ENCODE peak calls at places on chromosomes 7 and 10, in four cellular contexts. N is Panc1, E is adrenal gland, P is lower lobe of right lung. W is an unnamed sample.

GRCh38 chr10:71234970-71235681 is 22.8 kb downstream of the UNC5B start:
- DNase-seq in N (no peak), E (no peak), P (peak; percentile 88), W (peak; percentile 91)

GRCh38 chr10:12730809-12731519 is 270.5 kb downstream of the CCDC3 start:
- DNase-seq in N (no peak), E (no peak), P (no peak), W (peak; percentile 72)

GRCh38 chr10:76546411-76546810 is 1091.2 kb downstream of the KCNMA1 start:
- DNase-seq in N (no peak), E (no peak), P (no peak), W (no peak)

GRCh38 chr10:90111671-90112070 is 410.3 kb downstream of the KIF20B start:
- DNase-seq in N (no peak), E (no peak), P (no peak), W (no peak)

GRCh38 chr7:9889557-9889956 is 1084.1 kb upstream of the PHF14 start:
- DNase-seq in N (no peak), E (no peak), P (peak; percentile 49), W (no peak)

GRCh38 chr10:102540023-102540422 is 36.3 kb downstream of the SUFU start:
- DNase-seq in N (no peak), E (no peak), P (no peak), W (peak; percentile 18)

GRCh38 chr7:96415293-96415940 is 93.5 kb upstream of the SLC25A13 start:
- DNase-seq in N (no peak), E (no peak), P (no peak), W (no peak)

GRCh38 chr10:96532523-96532922 is 18.8 kb upstream of the TLL2 start:
- DNase-seq in N (no peak), E (no peak), P (no peak), W (no peak)

GRCh38 chr7:85010306-85010705 is 176.6 kb downstream of the SEMA3D start:
- DNase-seq in N (no peak), E (no peak), P (no peak), W (no peak)

GRCh38 chr10:73263948-73264347 is 11.5 kb upstream of the MRPS16 start:
- DNase-seq in N (peak; percentile 47), E (no peak), P (no peak), W (peak; percentile 34)

GRCh38 chr7:79084423-79084822 is 369.0 kb downstream of the MAGI2 start:
- DNase-seq in N (no peak), E (no peak), P (no peak), W (no peak)

GRCh38 chr10:118957141-118957825 is 72.2 kb upstream of the NANOS1 start:
- DNase-seq in N (no peak), E (no peak), P (no peak), W (no peak)

GRCh38 chr10:112374724-112375541 is 1.0 kb downstream of the ACSL5 start:
- DNase-seq in N (no peak), E (no peak), P (no peak), W (no peak)

GRCh38 chr10:36048236-36048635 is 406.1 kb upstream of the FZD8 start:
- DNase-seq in N (no peak), E (no peak), P (no peak), W (no peak)

GRCh38 chr10:88913803-88914202 is 33.8 kb downstream of the STAMBPL1 start:
- DNase-seq in N (no peak), E (no peak), P (no peak), W (no peak)

GRCh38 chr10:100656479-100656878 is 88.9 kb upstream of the PAX2 start:
- DNase-seq in N (no peak), E (no peak), P (no peak), W (no peak)

GRCh38 chr7:146658604-146659003 is 542.0 kb downstream of the CNTNAP2 start:
- DNase-seq in N (no peak), E (no peak), P (no peak), W (no peak)

GRCh38 chr7:74104702-74105101 is 21.1 kb downstream of the LIMK1 start:
- DNase-seq in N (no peak), E (no peak), P (no peak), W (no peak)

GRCh38 chr10:90130321-90131086 is 429.1 kb downstream of the KIF20B start:
- DNase-seq in N (no peak), E (no peak), P (no peak), W (no peak)

GRCh38 chr10:22554481-22555182 is 159.7 kb downstream of the PIP4K2A start:
- DNase-seq in N (no peak), E (peak; percentile 31), P (peak; percentile 57), W (peak; percentile 76)

GRCh38 chr10:129870926-129871660 is 93.0 kb downstream of the EBF3 start:
- DNase-seq in N (no peak), E (no peak), P (no peak), W (peak; percentile 53)

GRCh38 chr10:115049957-115050356 is 43.2 kb upstream of the ATRNL1 start:
- DNase-seq in N (no peak), E (no peak), P (no peak), W (peak; percentile 26)

DNA sequence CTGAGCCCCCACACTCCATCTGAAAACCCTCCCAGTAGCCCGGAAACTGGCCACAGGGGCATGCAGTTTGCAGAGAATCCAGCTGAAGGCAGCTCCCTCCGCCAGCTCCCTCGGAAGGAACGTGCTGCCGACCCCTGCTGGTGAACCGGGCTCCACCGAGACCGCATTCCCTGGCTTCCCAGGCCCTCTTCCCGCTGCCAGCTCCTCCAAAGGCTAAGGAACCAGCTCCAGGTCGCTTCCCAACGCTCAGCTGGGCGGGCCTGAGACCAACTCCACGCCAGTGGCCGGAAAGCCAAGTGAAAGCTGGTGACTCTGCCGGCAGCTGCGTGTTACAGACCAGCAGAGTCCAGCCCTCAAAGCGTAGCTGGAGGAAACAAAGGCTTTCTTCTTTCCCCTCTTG is 35.8 kb downstream of the GPER1 start:
- DNase-seq in N (no peak), E (peak; percentile 78), P (peak; percentile 61), W (peak; percentile 89)
- H3K4me3 ChIP-seq in N (no peak overlapping the region), E (no peak overlapping the region), P (peak overlapping the region; percentile 25), W (peak overlapping the region; percentile 34)

GRCh38 chr10:99276848-99277486 is 41.3 kb upstream of the HPSE2 start:
- DNase-seq in N (peak; percentile 22), E (no peak), P (no peak), W (no peak)
- TF ChIP-seq CTCF in N (peak; percentile 80), E (no peak), P (no peak), W (peak; percentile 35)

GRCh38 chr10:131253931-131254865 is 57.3 kb downstream of the TCERG1L start:
- DNase-seq in N (no peak), E (no peak), P (peak; percentile 36), W (no peak)
- H3K4me3 ChIP-seq in N (no peak overlapping the region), E (no peak overlapping the region), P (no peak overlapping the region), W (no peak overlapping the region)

GRCh38 chr7:13032524-13032923 is 345.1 kb downstream of the ARL4A start:
- DNase-seq in N (no peak), E (no peak), P (no peak), W (no peak)
- TF ChIP-seq CTCF in N (peak; percentile 7), E (no peak), P (no peak), W (no peak)

DNA sequence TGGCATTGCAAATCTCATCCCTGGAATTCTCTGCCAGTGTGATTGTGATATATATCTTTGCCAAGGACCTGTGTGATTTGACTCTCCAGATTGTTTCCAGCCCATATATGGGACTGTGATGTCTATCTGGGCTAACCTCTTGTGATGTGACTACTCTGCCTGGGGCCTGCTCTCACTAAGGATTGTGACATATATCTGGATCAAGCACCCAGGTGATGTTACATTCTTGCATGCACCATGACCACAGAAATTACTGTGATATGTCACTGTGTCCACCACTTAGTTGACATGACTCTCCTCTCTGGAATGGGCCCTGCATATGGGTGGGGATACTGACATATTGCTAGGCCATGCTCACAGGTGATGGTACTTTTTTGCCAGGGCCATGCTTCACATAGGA is 86.6 kb downstream of the ZNF736 start:
- DNase-seq in N (no peak), E (no peak), P (no peak), W (no peak)
- H3K4me3 ChIP-seq in N (no peak overlapping the region), E (no peak overlapping the region), P (no peak overlapping the region), W (no peak overlapping the region)

GRCh38 chr7:50962962-50963374 is 180.3 kb upstream of the GRB10 start:
- DNase-seq in N (no peak), E (peak; percentile 68), P (peak; percentile 75), W (peak; percentile 25)
- TF ChIP-seq CTCF in N (no peak), E (no peak), P (no peak), W (no peak)

W was measured in AG10803.